ENCODE peak calls at places on chromosomes 6 and 20, in five cellular contexts. V is naive B cell, S is hypothalamus, K is HEK293T, F is A673. U is an unnamed sample.

GRCh38 chr6:34143884-34144580 is 1.9 kb downstream of the GRM4 start:
- DNase-seq in S (no peak), V (peak; percentile 40), K (peak; percentile 78), F (peak; percentile 63), U (peak; percentile 40)

GRCh38 chr6:38644951-38645350 is 5.2 kb upstream of the BTBD9 start:
- DNase-seq in F (no peak), V (no peak), S (no peak), K (no peak), U (no peak)

GRCh38 chr6:12288844-12289654 is 1.1 kb upstream of the EDN1 start:
- DNase-seq in V (peak; percentile 38), S (no peak), F (peak; percentile 68), K (peak; percentile 63), U (peak; percentile 82)

GRCh38 chr6:55528624-55529023 is 50.4 kb downstream of the HMGCLL1 start:
- DNase-seq in V (no peak), K (peak; percentile 19), S (no peak), F (peak; percentile 52), U (peak; percentile 2)

GRCh38 chr20:62921119-62921687 is 5.1 kb downstream of the DIDO1 start:
- DNase-seq in V (no peak), K (peak; percentile 75), S (no peak), F (peak; percentile 82), U (peak; percentile 82)

GRCh38 chr20:64222273-64222672 is 33.3 kb upstream of the PCMTD2 start:
- DNase-seq in K (no peak), F (no peak), V (no peak), S (no peak), U (no peak)

GRCh38 chr6:112338310-112338709 is 8.8 kb upstream of the RFPL4B start:
- DNase-seq in K (no peak), F (no peak), V (no peak), S (no peak), U (no peak)

GRCh38 chr6:144897441-144897921 is 612.3 kb downstream of the UTRN start:
- DNase-seq in K (no peak), F (peak; percentile 60), S (no peak), V (no peak), U (no peak)

GRCh38 chr6:156857573-156857972 is 80.4 kb downstream of the ARID1B start:
- DNase-seq in V (no peak), F (no peak), S (no peak), K (no peak), U (no peak)

GRCh38 chr20:21702553-21703467 is 2.7 kb upstream of the PAX1 start:
- DNase-seq in V (no peak), K (peak; percentile 34), S (peak; percentile 12), F (peak; percentile 88), U (peak; percentile 65)

GRCh38 chr6:154165488-154165887 is 126.4 kb downstream of the OPRM1 start:
- DNase-seq in S (no peak), V (no peak), F (no peak), K (no peak), U (no peak)

GRCh38 chr6:52779237-52779636 is 16.0 kb upstream of the GSTA2 start:
- DNase-seq in V (no peak), K (no peak), S (no peak), F (no peak), U (no peak)

GRCh38 chr6:42400886-42401604 is 50.7 kb downstream of the TRERF1 start:
- DNase-seq in V (no peak), K (no peak), F (no peak), S (no peak), U (no peak)

GRCh38 chr6:96621983-96622382 is 59.1 kb downstream of the FHL5 start:
- DNase-seq in K (no peak), F (no peak), V (no peak), S (no peak), U (no peak)

GRCh38 chr6:150877928-150878327 is 12.4 kb downstream of the MTHFD1L start:
- DNase-seq in S (no peak), F (no peak), K (no peak), V (no peak), U (no peak)

U was measured in A549.